ENCODE peak calls at places on chromosomes 4 and X, in nine cellular contexts. One of them, this sample, is unnamed.

GRCh38 chr4:124111922-124112321 is 600.6 kb downstream of the ANKRD50 start:
- DNase-seq in suprapubic skin: no peak
- DNase-seq in IMR-90: peak; percentile 87
- DNase-seq in gastrocnemius medialis: peak; percentile 16
- DNase-seq in heart left ventricle: no peak
- DNase-seq in transverse colon: no peak
- DNase-seq in breast epithelium: no peak
- DNase-seq in tibial nerve: peak; percentile 35
- DNase-seq in stomach: no peak
- DNase-seq in this sample: no peak

GRCh38 chr4:2256781-2257191 is 5.1 kb downstream of the MXD4 start:
- DNase-seq in suprapubic skin: peak; percentile 77
- DNase-seq in IMR-90: no peak
- DNase-seq in gastrocnemius medialis: peak; percentile 53
- DNase-seq in heart left ventricle: peak; percentile 46
- DNase-seq in transverse colon: peak; percentile 19
- DNase-seq in breast epithelium: peak; percentile 49
- DNase-seq in tibial nerve: no peak
- DNase-seq in stomach: peak; percentile 63
- DNase-seq in this sample: peak; percentile 32

GRCh38 chr4:130395871-130396270 is 1299.9 kb downstream of the C4orf33 start:
- DNase-seq in suprapubic skin: no peak
- DNase-seq in IMR-90: peak; percentile 89
- DNase-seq in gastrocnemius medialis: no peak
- DNase-seq in heart left ventricle: no peak
- DNase-seq in transverse colon: no peak
- DNase-seq in breast epithelium: no peak
- DNase-seq in tibial nerve: no peak
- DNase-seq in stomach: no peak
- DNase-seq in this sample: no peak

GRCh38 chrX:10156199-10157031 is at the start of gene CLCN4:
- DNase-seq in suprapubic skin: no peak
- DNase-seq in IMR-90: no peak
- DNase-seq in gastrocnemius medialis: peak; percentile 83
- DNase-seq in heart left ventricle: peak; percentile 65
- DNase-seq in transverse colon: peak; percentile 52
- DNase-seq in breast epithelium: no peak
- DNase-seq in tibial nerve: peak; percentile 13
- DNase-seq in stomach: peak; percentile 70
- DNase-seq in this sample: peak; percentile 72

GRCh38 chrX:152926279-152926678 is 28.4 kb downstream of the ZNF185 start:
- DNase-seq in suprapubic skin: no peak
- DNase-seq in IMR-90: peak; percentile 70
- DNase-seq in gastrocnemius medialis: no peak
- DNase-seq in heart left ventricle: no peak
- DNase-seq in transverse colon: peak; percentile 22
- DNase-seq in breast epithelium: peak; percentile 63
- DNase-seq in tibial nerve: peak; percentile 15
- DNase-seq in stomach: peak; percentile 37
- DNase-seq in this sample: peak; percentile 67

GRCh38 chr4:168654206-168655174 is 157.6 kb downstream of the PALLD start:
- DNase-seq in suprapubic skin: no peak
- DNase-seq in IMR-90: no peak
- DNase-seq in gastrocnemius medialis: no peak
- DNase-seq in heart left ventricle: no peak
- DNase-seq in transverse colon: peak; percentile 80
- DNase-seq in breast epithelium: no peak
- DNase-seq in tibial nerve: no peak
- DNase-seq in stomach: peak; percentile 57
- DNase-seq in this sample: no peak

GRCh38 chr4:8276358-8277240 is 7.0 kb downstream of the HTRA3 start:
- DNase-seq in suprapubic skin: no peak
- DNase-seq in IMR-90: peak; percentile 16
- DNase-seq in gastrocnemius medialis: peak; percentile 87
- DNase-seq in heart left ventricle: peak; percentile 60
- DNase-seq in transverse colon: no peak
- DNase-seq in breast epithelium: no peak
- DNase-seq in tibial nerve: no peak
- DNase-seq in stomach: peak; percentile 77
- DNase-seq in this sample: no peak

GRCh38 chr4:99715286-99715685 is 57.7 kb upstream of the C4orf54 start:
- DNase-seq in suprapubic skin: no peak
- DNase-seq in IMR-90: no peak
- DNase-seq in gastrocnemius medialis: no peak
- DNase-seq in heart left ventricle: no peak
- DNase-seq in transverse colon: no peak
- DNase-seq in breast epithelium: no peak
- DNase-seq in tibial nerve: no peak
- DNase-seq in stomach: no peak
- DNase-seq in this sample: no peak

GRCh38 chr4:76752911-76753494 is 144.9 kb downstream of the SOWAHB start:
- DNase-seq in suprapubic skin: no peak
- DNase-seq in IMR-90: peak; percentile 100
- DNase-seq in gastrocnemius medialis: no peak
- DNase-seq in heart left ventricle: no peak
- DNase-seq in transverse colon: no peak
- DNase-seq in breast epithelium: no peak
- DNase-seq in tibial nerve: no peak
- DNase-seq in stomach: no peak
- DNase-seq in this sample: no peak

GRCh38 chr4:142141201-142141600 is 504.8 kb downstream of the IL15 start:
- DNase-seq in suprapubic skin: no peak
- DNase-seq in IMR-90: no peak
- DNase-seq in gastrocnemius medialis: no peak
- DNase-seq in heart left ventricle: no peak
- DNase-seq in transverse colon: no peak
- DNase-seq in breast epithelium: no peak
- DNase-seq in tibial nerve: no peak
- DNase-seq in stomach: no peak
- DNase-seq in this sample: no peak

GRCh38 chr4:48963042-48963679 is 22.9 kb upstream of the CWH43 start:
- DNase-seq in suprapubic skin: no peak
- DNase-seq in IMR-90: peak; percentile 90
- DNase-seq in gastrocnemius medialis: peak; percentile 40
- DNase-seq in heart left ventricle: peak; percentile 67
- DNase-seq in transverse colon: peak; percentile 78
- DNase-seq in breast epithelium: peak; percentile 59
- DNase-seq in tibial nerve: peak; percentile 48
- DNase-seq in stomach: peak; percentile 74
- DNase-seq in this sample: peak; percentile 79

GRCh38 chrX:13649823-13650222 is 3.1 kb upstream of the TCEANC start:
- DNase-seq in suprapubic skin: no peak
- DNase-seq in IMR-90: peak; percentile 73
- DNase-seq in gastrocnemius medialis: no peak
- DNase-seq in heart left ventricle: no peak
- DNase-seq in transverse colon: no peak
- DNase-seq in breast epithelium: no peak
- DNase-seq in tibial nerve: no peak
- DNase-seq in stomach: no peak
- DNase-seq in this sample: no peak

GRCh38 chrX:45956222-45956867 is 588.9 kb downstream of the ZNF674 start:
- DNase-seq in suprapubic skin: no peak
- DNase-seq in IMR-90: no peak
- DNase-seq in gastrocnemius medialis: no peak
- DNase-seq in heart left ventricle: no peak
- DNase-seq in transverse colon: no peak
- DNase-seq in breast epithelium: no peak
- DNase-seq in tibial nerve: no peak
- DNase-seq in stomach: no peak
- DNase-seq in this sample: no peak

GRCh38 chrX:107729558-107730297 is 45.9 kb downstream of the TSC22D3 start:
- DNase-seq in suprapubic skin: no peak
- DNase-seq in IMR-90: no peak
- DNase-seq in gastrocnemius medialis: peak; percentile 88
- DNase-seq in heart left ventricle: peak; percentile 71
- DNase-seq in transverse colon: no peak
- DNase-seq in breast epithelium: no peak
- DNase-seq in tibial nerve: no peak
- DNase-seq in stomach: no peak
- DNase-seq in this sample: no peak
- H3K27ac ChIP-seq in suprapubic skin: peak overlapping the region; percentile 34
- H3K27ac ChIP-seq in IMR-90: no peak overlapping the region
- H3K27ac ChIP-seq in gastrocnemius medialis: peak overlapping the region; percentile 96
- H3K27ac ChIP-seq in heart left ventricle: peak overlapping the region; percentile 76
- H3K27ac ChIP-seq in transverse colon: peak overlapping the region; percentile 72
- H3K27ac ChIP-seq in breast epithelium: peak overlapping the region; percentile 65
- H3K27ac ChIP-seq in tibial nerve: peak overlapping the region; percentile 18
- H3K27ac ChIP-seq in stomach: peak overlapping the region; percentile 82
- H3K27ac ChIP-seq in this sample: peak overlapping the region; percentile 29

GRCh38 chrX:151396827-151397740 is at the start of gene VMA21:
- DNase-seq in suprapubic skin: peak; percentile 92
- DNase-seq in IMR-90: peak; percentile 82
- DNase-seq in gastrocnemius medialis: peak; percentile 88
- DNase-seq in heart left ventricle: peak; percentile 88
- DNase-seq in transverse colon: peak; percentile 85
- DNase-seq in breast epithelium: peak; percentile 78
- DNase-seq in tibial nerve: peak; percentile 71
- DNase-seq in stomach: peak; percentile 88
- DNase-seq in this sample: peak; percentile 88
- TF ChIP-seq POLR2A in suprapubic skin: no peak
- TF ChIP-seq POLR2A in IMR-90: peak; percentile 32
- TF ChIP-seq POLR2A in gastrocnemius medialis: peak; percentile 66
- TF ChIP-seq POLR2A in heart left ventricle: peak; percentile 42
- TF ChIP-seq POLR2A in transverse colon: peak; percentile 57
- TF ChIP-seq POLR2A in breast epithelium: peak; percentile 26
- TF ChIP-seq POLR2A in tibial nerve: peak; percentile 71
- TF ChIP-seq POLR2A in stomach: no peak
- TF ChIP-seq POLR2A in this sample: peak; percentile 78

DNA sequence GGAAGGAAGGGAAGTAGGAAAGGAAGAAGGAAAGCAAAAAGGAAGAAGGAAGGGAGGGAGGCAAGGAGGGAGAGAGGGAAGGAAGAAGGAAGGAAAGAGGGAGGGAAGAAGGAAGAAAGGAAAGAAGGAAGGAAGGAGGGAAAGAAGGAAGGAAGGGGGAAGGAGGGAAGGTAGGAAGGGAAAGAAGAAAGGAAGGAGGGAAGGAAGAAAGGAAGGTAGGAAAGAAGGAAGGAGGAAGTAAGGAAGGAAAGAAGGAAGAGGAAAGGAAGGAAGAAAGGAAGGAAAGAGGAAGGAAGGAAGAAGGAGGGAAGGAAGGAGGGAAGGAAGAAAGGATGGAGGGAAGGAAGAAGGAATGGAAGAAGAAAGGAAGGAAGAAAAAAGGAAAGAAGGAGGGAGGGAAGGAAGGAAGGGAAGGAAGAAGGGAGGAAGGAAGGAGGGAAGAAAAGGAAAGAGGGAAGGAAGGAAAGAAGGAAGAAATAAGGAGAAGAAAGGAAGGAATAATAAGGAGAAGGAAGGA is 18.6 kb upstream of the SCML1 start:
- DNase-seq in suprapubic skin: no peak
- DNase-seq in IMR-90: no peak
- DNase-seq in gastrocnemius medialis: no peak
- DNase-seq in heart left ventricle: no peak
- DNase-seq in transverse colon: no peak
- DNase-seq in breast epithelium: no peak
- DNase-seq in tibial nerve: no peak
- DNase-seq in stomach: no peak
- DNase-seq in this sample: no peak
- H3K27me3 ChIP-seq in suprapubic skin: no peaks in the 10 kb centered on the region
- H3K27me3 ChIP-seq in IMR-90: no peaks in the 10 kb centered on the region
- H3K27me3 ChIP-seq in gastrocnemius medialis: no peaks in the 10 kb centered on the region
- H3K27me3 ChIP-seq in heart left ventricle: no peaks in the 10 kb centered on the region
- H3K27me3 ChIP-seq in transverse colon: no peaks in the 10 kb centered on the region
- H3K27me3 ChIP-seq in breast epithelium: no peaks in the 10 kb centered on the region
- H3K27me3 ChIP-seq in tibial nerve: no peaks in the 10 kb centered on the region
- H3K27me3 ChIP-seq in stomach: no peaks in the 10 kb centered on the region
- H3K27me3 ChIP-seq in this sample: no peaks in the 10 kb centered on the region

DNA sequence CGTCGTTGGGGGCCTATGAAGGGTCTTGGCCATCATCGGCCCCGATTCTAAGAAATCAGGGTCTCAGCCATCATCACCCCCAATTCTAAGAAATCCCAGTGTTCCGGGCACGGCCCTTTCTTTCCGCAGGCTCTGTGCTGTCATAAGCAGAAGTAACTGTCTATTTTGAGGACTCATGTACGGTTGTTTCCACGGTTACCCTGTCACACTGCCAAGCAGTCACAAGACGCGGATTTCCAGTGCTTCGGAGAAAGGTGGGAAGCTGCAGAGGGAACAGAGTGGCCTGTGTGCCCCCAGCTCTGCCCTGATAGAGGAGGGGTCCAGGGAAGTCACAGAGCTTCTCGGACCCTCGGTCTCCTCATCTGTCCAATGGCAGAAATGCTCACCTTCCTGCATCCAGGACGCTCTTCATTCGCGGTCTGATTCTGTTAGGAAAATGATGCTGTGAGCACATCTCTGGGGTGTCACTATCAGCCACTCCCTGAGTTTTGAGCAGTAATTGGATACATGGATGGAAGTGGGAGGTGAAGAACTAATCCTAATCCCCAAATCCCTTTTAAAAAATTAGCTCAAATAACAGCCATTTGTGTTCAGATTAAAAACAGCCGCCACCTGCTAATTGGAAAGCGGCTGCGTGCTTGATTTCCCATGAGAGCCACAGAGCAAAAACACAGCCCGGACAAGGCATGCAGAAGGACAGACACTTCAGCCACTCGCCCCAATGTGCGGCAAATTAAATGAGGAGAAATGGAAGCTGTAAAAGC is 73.1 kb downstream of the WFS1 start:
- DNase-seq in suprapubic skin: no peak
- DNase-seq in IMR-90: peak; percentile 27
- DNase-seq in gastrocnemius medialis: peak; percentile 40
- DNase-seq in heart left ventricle: peak; percentile 66
- DNase-seq in transverse colon: no peak
- DNase-seq in breast epithelium: no peak
- DNase-seq in tibial nerve: peak; percentile 52
- DNase-seq in stomach: no peak
- DNase-seq in this sample: peak; percentile 47
- H3K27ac ChIP-seq in suprapubic skin: no peak overlapping the region
- H3K27ac ChIP-seq in IMR-90: no peak overlapping the region
- H3K27ac ChIP-seq in gastrocnemius medialis: no peak overlapping the region
- H3K27ac ChIP-seq in heart left ventricle: no peak overlapping the region
- H3K27ac ChIP-seq in transverse colon: no peak overlapping the region
- H3K27ac ChIP-seq in breast epithelium: no peak overlapping the region
- H3K27ac ChIP-seq in tibial nerve: no peak overlapping the region
- H3K27ac ChIP-seq in stomach: no peak overlapping the region
- H3K27ac ChIP-seq in this sample: no peak overlapping the region